ENCODE peak calls at places on chromosomes 16 and 17, in seven cellular contexts. G is HCT116, Y is Peyer's patch, K is IMR-90, D is GM12892, X is endothelial cell of umbilical vein, Q is tibial nerve. V is an unnamed sample.

GRCh38 chr17:44012874-44013273 is 1.9 kb downstream of the TMEM101 start:
- DNase-seq in G (no peak), Y (no peak), K (no peak), D (no peak), X (no peak), Q (no peak), V (no peak)

GRCh38 chr17:70040336-70040735 is 34.7 kb upstream of the KCNJ16 start:
- DNase-seq in G (no peak), Y (no peak), K (peak; percentile 33), D (no peak), X (peak; percentile 94), Q (no peak), V (no peak)

GRCh38 chr16:14669776-14670175 is 24.3 kb downstream of the PLA2G10 start:
- DNase-seq in G (no peak), Y (peak; percentile 86), K (no peak), D (no peak), X (no peak), Q (no peak), V (no peak)

GRCh38 chr17:40093580-40094201 is 6.7 kb downstream of the NR1D1 start:
- DNase-seq in G (no peak), Y (no peak), K (no peak), D (no peak), X (no peak), Q (no peak), V (no peak)

GRCh38 chr17:44917456-44917855 is 2.2 kb upstream of the GFAP start:
- DNase-seq in G (no peak), Y (no peak), K (no peak), D (no peak), X (no peak), Q (no peak), V (no peak)

GRCh38 chr16:67092227-67092626 is 17.5 kb upstream of the PHAF1 start:
- DNase-seq in G (no peak), Y (no peak), K (peak; percentile 86), D (no peak), X (no peak), Q (no peak), V (no peak)

GRCh38 chr17:45256114-45256966 is 5.6 kb downstream of the SPATA32 start:
- DNase-seq in G (no peak), Y (no peak), K (no peak), D (no peak), X (no peak), Q (no peak), V (no peak)

GRCh38 chr17:69725125-69725524 is 310.6 kb downstream of the MAP2K6 start:
- DNase-seq in G (no peak), Y (no peak), K (no peak), D (no peak), X (no peak), Q (no peak), V (no peak)

GRCh38 chr17:71329310-71330098 is 791.3 kb upstream of the SOX9 start:
- DNase-seq in G (no peak), Y (no peak), K (no peak), D (no peak), X (no peak), Q (no peak), V (no peak)

GRCh38 chr16:14958970-14959369 is 15.9 kb upstream of the PDXDC1 start:
- DNase-seq in G (no peak), Y (no peak), K (no peak), D (no peak), X (no peak), Q (no peak), V (peak; percentile 19)

DNA sequence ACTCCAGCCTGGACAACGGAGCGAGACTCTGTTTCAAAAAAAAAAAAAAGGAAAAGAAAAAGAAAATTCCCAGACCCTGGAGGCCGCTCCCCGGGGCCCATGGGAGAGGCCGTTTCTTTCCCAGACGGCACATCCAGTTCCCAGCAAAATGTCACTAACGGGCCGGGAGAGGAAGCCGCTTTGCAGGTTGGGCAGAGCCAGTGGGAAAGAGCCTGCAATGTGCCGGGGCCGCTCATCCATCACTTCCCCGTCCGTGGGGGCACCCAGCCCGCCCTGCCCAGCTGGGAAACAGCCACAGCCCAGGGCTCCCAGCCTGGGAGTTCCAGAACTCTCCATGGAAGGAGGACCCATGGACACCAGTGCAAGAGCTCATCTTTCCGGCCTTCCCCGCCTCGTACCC is 41.8 kb upstream of the PABPN1L start:
- DNase-seq in G (no peak), Y (no peak), K (no peak), D (no peak), X (no peak), Q (no peak), V (no peak)
- TF ChIP-seq POLR2A in G (no peak), Y (no peak), K (no peak), D (no peak), X (no peak), Q (no peak), V (no peak)

GRCh38 chr17:17609121-17609520 is 17.6 kb upstream of the PEMT start:
- DNase-seq in G (no peak), Y (no peak), K (no peak), D (no peak), X (no peak), Q (no peak), V (no peak)

GRCh38 chr17:17612085-17613022 is 20.8 kb upstream of the PEMT start:
- DNase-seq in G (no peak), Y (no peak), K (no peak), D (no peak), X (no peak), Q (no peak), V (no peak)

GRCh38 chr17:17613708-17614114 is 22.2 kb upstream of the PEMT start:
- DNase-seq in G (peak; percentile 70), Y (peak; percentile 74), K (peak; percentile 73), D (no peak), X (peak; percentile 73), Q (peak; percentile 85), V (peak; percentile 65)
- TF ChIP-seq POLR2A in G (no peak), Y (no peak), K (no peak), D (no peak), X (no peak), Q (no peak), V (no peak)

GRCh38 chr16:78744099-78744498 is 644.6 kb downstream of the WWOX start:
- DNase-seq in G (no peak), Y (no peak), K (no peak), D (no peak), X (no peak), Q (no peak), V (no peak)
- TF ChIP-seq POLR2A in G (no peak), Y (no peak), K (no peak), D (no peak), X (no peak), Q (no peak), V (no peak)

GRCh38 chr16:3363793-3364192 is 8.1 kb downstream of the OR2C1 start:
- DNase-seq in G (peak; percentile 22), Y (no peak), K (no peak), D (no peak), X (no peak), Q (no peak), V (peak; percentile 35)

GRCh38 chr16:3362931-3363330 is 7.2 kb downstream of the OR2C1 start:
- DNase-seq in G (no peak), Y (no peak), K (no peak), D (no peak), X (no peak), Q (no peak), V (no peak)

GRCh38 chr16:3369073-3369472 is 13.4 kb downstream of the OR2C1 start:
- DNase-seq in G (no peak), Y (no peak), K (no peak), D (no peak), X (no peak), Q (no peak), V (no peak)

GRCh38 chr16:3364774-3365427 is 9.2 kb downstream of the OR2C1 start:
- DNase-seq in G (no peak), Y (peak; percentile 83), K (peak; percentile 95), D (peak; percentile 38), X (peak; percentile 95), Q (peak; percentile 54), V (peak; percentile 92)
- TF ChIP-seq POLR2A in G (no peak), Y (no peak), K (peak; percentile 92), D (no peak), X (peak; percentile 47), Q (no peak), V (peak; percentile 25)

GRCh38 chr16:84821728-84822676 is 2.2 kb downstream of the CRISPLD2 start:
- DNase-seq in G (no peak), Y (no peak), K (no peak), D (no peak), X (no peak), Q (no peak), V (no peak)
- TF ChIP-seq POLR2A in G (no peak), Y (no peak), K (no peak), D (no peak), X (no peak), Q (no peak), V (no peak)

V was measured in erythroblast.